ENCODE peak calls at places on chromosomes 5 and 9, in nine cellular contexts. T, Z, Q, U, V, B, H, Y and W are unnamed samples.

GRCh38 chr5:142717582-142718215 is 31.8 kb upstream of the FGF1 start:
- DNase-seq in H (peak; percentile 36), U (peak; percentile 60), B (no peak), T (no peak), Y (no peak), V (no peak), Z (peak; percentile 58), Q (peak; percentile 37), W (peak; percentile 70)

GRCh38 chr5:24135536-24135935 is 509.2 kb downstream of the CDH10 start:
- DNase-seq in Z (peak; percentile 17), Q (no peak), B (no peak), T (no peak), U (no peak), Y (no peak), V (peak; percentile 4), H (no peak), W (peak; percentile 42)

GRCh38 chr5:91272858-91273257 is 110.3 kb downstream of the ARRDC3 start:
- DNase-seq in B (no peak), H (no peak), Y (no peak), T (no peak), Z (no peak), U (no peak), Q (no peak), V (no peak), W (no peak)

GRCh38 chr5:489689-490080 is 34.6 kb downstream of the SLC9A3 start:
- DNase-seq in U (no peak), Q (no peak), Z (no peak), Y (no peak), T (no peak), H (no peak), V (no peak), B (no peak), W (no peak)

GRCh38 chr9:33245341-33245740 is 5.4 kb downstream of the SPINK4 start:
- DNase-seq in V (no peak), Q (no peak), Y (no peak), U (no peak), H (no peak), B (no peak), T (no peak), Z (no peak), W (no peak)

GRCh38 chr5:13976867-13977479 is 32.5 kb upstream of the DNAH5 start:
- DNase-seq in Y (no peak), B (no peak), V (peak; percentile 46), U (peak; percentile 54), Q (no peak), H (peak; percentile 41), Z (peak; percentile 53), T (no peak), W (peak; percentile 64)

GRCh38 chr9:68974431-68974830 is 39.5 kb downstream of the PRKACG start:
- DNase-seq in T (no peak), Q (no peak), H (no peak), B (no peak), Y (no peak), V (no peak), Z (no peak), U (no peak), W (peak; percentile 8)

GRCh38 chr5:14829396-14829795 is 42.2 kb downstream of the ANKH start:
- DNase-seq in T (no peak), Z (no peak), B (no peak), Y (no peak), Q (no peak), U (peak; percentile 60), V (no peak), H (no peak), W (no peak)

GRCh38 chr5:158648631-158649030 is 451.1 kb downstream of the EBF1 start:
- DNase-seq in U (no peak), Z (no peak), V (no peak), Y (no peak), T (no peak), Q (no peak), B (no peak), H (no peak), W (no peak)

GRCh38 chr9:111287127-111287526 is 42.9 kb downstream of the OR2K2 start:
- DNase-seq in H (no peak), T (no peak), U (no peak), Y (no peak), B (peak; percentile 40), Q (no peak), V (peak; percentile 75), Z (peak; percentile 36), W (peak; percentile 55)

GRCh38 chr5:151745071-151745705 is 13.2 kb downstream of the ATOX1 start:
- DNase-seq in H (no peak), U (no peak), B (peak; percentile 73), Y (peak; percentile 12), Q (no peak), Z (peak; percentile 100), T (peak; percentile 60), V (peak; percentile 98), W (peak; percentile 98)